ENCODE peak calls at places on chromosomes 12 and 14, in seven cellular contexts. One of them, this sample, is unnamed.

GRCh38 chr14:21233457-21234076 is 35.7 kb downstream of the HNRNPC start:
- DNase-seq in mucosa of descending colon: no peak
- DNase-seq in WTC11: no peak
- DNase-seq in RPMI8226: no peak
- DNase-seq in CD4-positive, alpha-beta T cell: no peak
- DNase-seq in anterior cingulate cortex: no peak
- DNase-seq in NCI-H1092: no peak
- DNase-seq in this sample: no peak

GRCh38 chr14:71686677-71687076 is 245.6 kb upstream of the RGS6 start:
- DNase-seq in mucosa of descending colon: no peak
- DNase-seq in WTC11: no peak
- DNase-seq in RPMI8226: no peak
- DNase-seq in CD4-positive, alpha-beta T cell: no peak
- DNase-seq in anterior cingulate cortex: no peak
- DNase-seq in NCI-H1092: no peak
- DNase-seq in this sample: no peak

GRCh38 chr12:115944851-115945496 is 332.5 kb downstream of the MED13L start:
- DNase-seq in mucosa of descending colon: no peak
- DNase-seq in WTC11: no peak
- DNase-seq in RPMI8226: no peak
- DNase-seq in CD4-positive, alpha-beta T cell: no peak
- DNase-seq in anterior cingulate cortex: no peak
- DNase-seq in NCI-H1092: no peak
- DNase-seq in this sample: no peak

GRCh38 chr12:48192861-48193260 is 9.4 kb downstream of the CCDC184 start:
- DNase-seq in mucosa of descending colon: no peak
- DNase-seq in WTC11: no peak
- DNase-seq in RPMI8226: no peak
- DNase-seq in CD4-positive, alpha-beta T cell: no peak
- DNase-seq in anterior cingulate cortex: no peak
- DNase-seq in NCI-H1092: no peak
- DNase-seq in this sample: no peak

GRCh38 chr14:29548948-29549370 is 378.7 kb downstream of the PRKD1 start:
- DNase-seq in mucosa of descending colon: no peak
- DNase-seq in WTC11: no peak
- DNase-seq in RPMI8226: peak
- DNase-seq in CD4-positive, alpha-beta T cell: no peak
- DNase-seq in anterior cingulate cortex: no peak
- DNase-seq in NCI-H1092: peak
- DNase-seq in this sample: peak

GRCh38 chr12:53198470-53199110 is 8.5 kb downstream of the ITGB7 start:
- DNase-seq in mucosa of descending colon: no peak
- DNase-seq in WTC11: no peak
- DNase-seq in RPMI8226: no peak
- DNase-seq in CD4-positive, alpha-beta T cell: no peak
- DNase-seq in anterior cingulate cortex: no peak
- DNase-seq in NCI-H1092: no peak
- DNase-seq in this sample: no peak

GRCh38 chr12:97169922-97170321 is 262.9 kb downstream of the NEDD1 start:
- DNase-seq in mucosa of descending colon: no peak
- DNase-seq in WTC11: no peak
- DNase-seq in RPMI8226: no peak
- DNase-seq in CD4-positive, alpha-beta T cell: no peak
- DNase-seq in anterior cingulate cortex: no peak
- DNase-seq in NCI-H1092: no peak
- DNase-seq in this sample: no peak

GRCh38 chr12:3882896-3883564 is 9.8 kb upstream of the PARP11 start:
- DNase-seq in mucosa of descending colon: no peak
- DNase-seq in WTC11: no peak
- DNase-seq in RPMI8226: peak
- DNase-seq in CD4-positive, alpha-beta T cell: no peak
- DNase-seq in anterior cingulate cortex: no peak
- DNase-seq in NCI-H1092: no peak
- DNase-seq in this sample: peak

GRCh38 chr12:78683031-78683430 is 181.5 kb upstream of the SYT1 start:
- DNase-seq in mucosa of descending colon: no peak
- DNase-seq in WTC11: no peak
- DNase-seq in RPMI8226: no peak
- DNase-seq in CD4-positive, alpha-beta T cell: no peak
- DNase-seq in anterior cingulate cortex: no peak
- DNase-seq in NCI-H1092: no peak
- DNase-seq in this sample: no peak

GRCh38 chr14:29222671-29223268 is 456.2 kb downstream of the FOXG1 start:
- DNase-seq in mucosa of descending colon: no peak
- DNase-seq in WTC11: peak
- DNase-seq in RPMI8226: peak
- DNase-seq in CD4-positive, alpha-beta T cell: no peak
- DNase-seq in anterior cingulate cortex: no peak
- DNase-seq in NCI-H1092: peak
- DNase-seq in this sample: peak

GRCh38 chr12:1875608-1876007 is 42.8 kb downstream of the CACNA2D4 start:
- DNase-seq in mucosa of descending colon: no peak
- DNase-seq in WTC11: no peak
- DNase-seq in RPMI8226: no peak
- DNase-seq in CD4-positive, alpha-beta T cell: no peak
- DNase-seq in anterior cingulate cortex: no peak
- DNase-seq in NCI-H1092: no peak
- DNase-seq in this sample: no peak

GRCh38 chr12:58920956-58921861 is 905 bp upstream of the LRIG3 start:
- DNase-seq in mucosa of descending colon: no peak
- DNase-seq in WTC11: no peak
- DNase-seq in RPMI8226: no peak
- DNase-seq in CD4-positive, alpha-beta T cell: no peak
- DNase-seq in anterior cingulate cortex: no peak
- DNase-seq in NCI-H1092: no peak
- DNase-seq in this sample: no peak

GRCh38 chr14:55715889-55716288 is 135.9 kb downstream of the KTN1 start:
- DNase-seq in mucosa of descending colon: no peak
- DNase-seq in WTC11: no peak
- DNase-seq in RPMI8226: no peak
- DNase-seq in CD4-positive, alpha-beta T cell: no peak
- DNase-seq in anterior cingulate cortex: no peak
- DNase-seq in NCI-H1092: no peak
- DNase-seq in this sample: no peak

GRCh38 chr12:92729773-92730305 is 27.1 kb downstream of the PLEKHG7 start:
- DNase-seq in mucosa of descending colon: no peak
- DNase-seq in WTC11: no peak
- DNase-seq in RPMI8226: no peak
- DNase-seq in CD4-positive, alpha-beta T cell: no peak
- DNase-seq in anterior cingulate cortex: no peak
- DNase-seq in NCI-H1092: no peak
- DNase-seq in this sample: no peak

GRCh38 chr12:58296818-58297217 is 355.5 kb downstream of the ATP23 start:
- DNase-seq in mucosa of descending colon: no peak
- DNase-seq in WTC11: no peak
- DNase-seq in RPMI8226: no peak
- DNase-seq in CD4-positive, alpha-beta T cell: no peak
- DNase-seq in anterior cingulate cortex: no peak
- DNase-seq in NCI-H1092: no peak
- DNase-seq in this sample: no peak

GRCh38 chr12:121805171-121805687 is 1.4 kb downstream of the SETD1B start:
- DNase-seq in mucosa of descending colon: peak
- DNase-seq in WTC11: no peak
- DNase-seq in RPMI8226: peak
- DNase-seq in CD4-positive, alpha-beta T cell: no peak
- DNase-seq in anterior cingulate cortex: no peak
- DNase-seq in NCI-H1092: no peak
- DNase-seq in this sample: no peak

GRCh38 chr14:34766611-34767010 is 52.2 kb upstream of the CFL2 start:
- DNase-seq in mucosa of descending colon: no peak
- DNase-seq in WTC11: no peak
- DNase-seq in RPMI8226: no peak
- DNase-seq in CD4-positive, alpha-beta T cell: no peak
- DNase-seq in anterior cingulate cortex: no peak
- DNase-seq in NCI-H1092: no peak
- DNase-seq in this sample: no peak

GRCh38 chr12:106586803-106587684 is 4.2 kb downstream of the RFX4 start:
- DNase-seq in mucosa of descending colon: no peak
- DNase-seq in WTC11: peak
- DNase-seq in RPMI8226: no peak
- DNase-seq in CD4-positive, alpha-beta T cell: no peak
- DNase-seq in anterior cingulate cortex: peak
- DNase-seq in NCI-H1092: no peak
- DNase-seq in this sample: no peak

GRCh38 chr14:102493585-102493984 is 16.0 kb downstream of the ANKRD9 start:
- DNase-seq in mucosa of descending colon: peak
- DNase-seq in WTC11: no peak
- DNase-seq in RPMI8226: no peak
- DNase-seq in CD4-positive, alpha-beta T cell: no peak
- DNase-seq in anterior cingulate cortex: no peak
- DNase-seq in NCI-H1092: no peak
- DNase-seq in this sample: no peak

GRCh38 chr12:8156845-8157244 is at the start of gene ZNF705A:
- DNase-seq in mucosa of descending colon: no peak
- DNase-seq in WTC11: no peak
- DNase-seq in RPMI8226: no peak
- DNase-seq in CD4-positive, alpha-beta T cell: no peak
- DNase-seq in anterior cingulate cortex: no peak
- DNase-seq in NCI-H1092: no peak
- DNase-seq in this sample: peak

GRCh38 chr12:5964913-5965900 is 20.1 kb upstream of the ANO2 start:
- DNase-seq in mucosa of descending colon: no peak
- DNase-seq in WTC11: no peak
- DNase-seq in RPMI8226: no peak
- DNase-seq in CD4-positive, alpha-beta T cell: no peak
- DNase-seq in anterior cingulate cortex: no peak
- DNase-seq in NCI-H1092: no peak
- DNase-seq in this sample: no peak

GRCh38 chr12:153080-153746 is 60.7 kb downstream of the SLC6A12 start:
- DNase-seq in mucosa of descending colon: peak
- DNase-seq in WTC11: peak
- DNase-seq in RPMI8226: peak
- DNase-seq in CD4-positive, alpha-beta T cell: peak
- DNase-seq in anterior cingulate cortex: no peak
- DNase-seq in NCI-H1092: peak
- DNase-seq in this sample: peak

GRCh38 chr14:99758121-99758871 is 34.9 kb upstream of the EML1 start:
- DNase-seq in mucosa of descending colon: no peak
- DNase-seq in WTC11: peak
- DNase-seq in RPMI8226: no peak
- DNase-seq in CD4-positive, alpha-beta T cell: no peak
- DNase-seq in anterior cingulate cortex: no peak
- DNase-seq in NCI-H1092: no peak
- DNase-seq in this sample: peak

GRCh38 chr12:6096527-6096926 is 27.9 kb downstream of the VWF start:
- DNase-seq in mucosa of descending colon: no peak
- DNase-seq in WTC11: no peak
- DNase-seq in RPMI8226: no peak
- DNase-seq in CD4-positive, alpha-beta T cell: no peak
- DNase-seq in anterior cingulate cortex: no peak
- DNase-seq in NCI-H1092: no peak
- DNase-seq in this sample: no peak

GRCh38 chr12:51548241-51548640 is 42.8 kb upstream of the SCN8A start:
- DNase-seq in mucosa of descending colon: no peak
- DNase-seq in WTC11: no peak
- DNase-seq in RPMI8226: no peak
- DNase-seq in CD4-positive, alpha-beta T cell: no peak
- DNase-seq in anterior cingulate cortex: no peak
- DNase-seq in NCI-H1092: no peak
- DNase-seq in this sample: no peak

GRCh38 chr12:53059434-53060063 is 9.7 kb downstream of the TNS2 start:
- DNase-seq in mucosa of descending colon: peak
- DNase-seq in WTC11: no peak
- DNase-seq in RPMI8226: no peak
- DNase-seq in CD4-positive, alpha-beta T cell: no peak
- DNase-seq in anterior cingulate cortex: no peak
- DNase-seq in NCI-H1092: no peak
- DNase-seq in this sample: no peak

GRCh38 chr12:66947119-66947518 is 268.2 kb upstream of the GRIP1 start:
- DNase-seq in mucosa of descending colon: no peak
- DNase-seq in WTC11: no peak
- DNase-seq in RPMI8226: no peak
- DNase-seq in CD4-positive, alpha-beta T cell: no peak
- DNase-seq in anterior cingulate cortex: no peak
- DNase-seq in NCI-H1092: no peak
- DNase-seq in this sample: no peak

GRCh38 chr14:101004954-101005353 is 101.4 kb upstream of the RTL1 start:
- DNase-seq in mucosa of descending colon: no peak
- DNase-seq in WTC11: no peak
- DNase-seq in RPMI8226: no peak
- DNase-seq in CD4-positive, alpha-beta T cell: no peak
- DNase-seq in anterior cingulate cortex: no peak
- DNase-seq in NCI-H1092: peak
- DNase-seq in this sample: no peak

GRCh38 chr12:47077206-47078085 is 2.0 kb upstream of the PCED1B start:
- DNase-seq in mucosa of descending colon: no peak
- DNase-seq in WTC11: no peak
- DNase-seq in RPMI8226: no peak
- DNase-seq in CD4-positive, alpha-beta T cell: no peak
- DNase-seq in anterior cingulate cortex: no peak
- DNase-seq in NCI-H1092: no peak
- DNase-seq in this sample: no peak

GRCh38 chr14:32230181-32230580 is 27.1 kb upstream of the RNU6-8 start:
- DNase-seq in mucosa of descending colon: no peak
- DNase-seq in WTC11: no peak
- DNase-seq in RPMI8226: no peak
- DNase-seq in CD4-positive, alpha-beta T cell: no peak
- DNase-seq in anterior cingulate cortex: no peak
- DNase-seq in NCI-H1092: no peak
- DNase-seq in this sample: no peak

GRCh38 chr12:90945070-90945649 is 9.8 kb downstream of the CCER1 start:
- DNase-seq in mucosa of descending colon: no peak
- DNase-seq in WTC11: no peak
- DNase-seq in RPMI8226: peak
- DNase-seq in CD4-positive, alpha-beta T cell: no peak
- DNase-seq in anterior cingulate cortex: no peak
- DNase-seq in NCI-H1092: peak
- DNase-seq in this sample: peak

GRCh38 chr12:67019070-67019469 is 250.1 kb upstream of the CAND1 start:
- DNase-seq in mucosa of descending colon: no peak
- DNase-seq in WTC11: no peak
- DNase-seq in RPMI8226: peak
- DNase-seq in CD4-positive, alpha-beta T cell: no peak
- DNase-seq in anterior cingulate cortex: no peak
- DNase-seq in NCI-H1092: peak
- DNase-seq in this sample: no peak

GRCh38 chr14:38389666-38390065 is 133.8 kb upstream of the CLEC14A start:
- DNase-seq in mucosa of descending colon: no peak
- DNase-seq in WTC11: no peak
- DNase-seq in RPMI8226: no peak
- DNase-seq in CD4-positive, alpha-beta T cell: no peak
- DNase-seq in anterior cingulate cortex: no peak
- DNase-seq in NCI-H1092: no peak
- DNase-seq in this sample: no peak

GRCh38 chr12:388547-389137 is 478 bp downstream of the KDM5A start:
- DNase-seq in mucosa of descending colon: no peak
- DNase-seq in WTC11: peak
- DNase-seq in RPMI8226: peak
- DNase-seq in CD4-positive, alpha-beta T cell: peak
- DNase-seq in anterior cingulate cortex: no peak
- DNase-seq in NCI-H1092: no peak
- DNase-seq in this sample: no peak

GRCh38 chr14:28759658-28760313 is 6.8 kb upstream of the FOXG1 start:
- DNase-seq in mucosa of descending colon: no peak
- DNase-seq in WTC11: peak
- DNase-seq in RPMI8226: no peak
- DNase-seq in CD4-positive, alpha-beta T cell: no peak
- DNase-seq in anterior cingulate cortex: no peak
- DNase-seq in NCI-H1092: no peak
- DNase-seq in this sample: peak

GRCh38 chr12:9763025-9763424 is 2.3 kb upstream of the CD69 start:
- DNase-seq in mucosa of descending colon: no peak
- DNase-seq in WTC11: no peak
- DNase-seq in RPMI8226: no peak
- DNase-seq in CD4-positive, alpha-beta T cell: no peak
- DNase-seq in anterior cingulate cortex: no peak
- DNase-seq in NCI-H1092: no peak
- DNase-seq in this sample: no peak

GRCh38 chr14:50608302-50608851 is 48.4 kb downstream of the ATL1 start:
- DNase-seq in mucosa of descending colon: no peak
- DNase-seq in WTC11: no peak
- DNase-seq in RPMI8226: no peak
- DNase-seq in CD4-positive, alpha-beta T cell: no peak
- DNase-seq in anterior cingulate cortex: no peak
- DNase-seq in NCI-H1092: no peak
- DNase-seq in this sample: no peak

GRCh38 chr12:111405856-111406473 is at the start of gene SH2B3:
- DNase-seq in mucosa of descending colon: no peak
- DNase-seq in WTC11: no peak
- DNase-seq in RPMI8226: no peak
- DNase-seq in CD4-positive, alpha-beta T cell: no peak
- DNase-seq in anterior cingulate cortex: no peak
- DNase-seq in NCI-H1092: no peak
- DNase-seq in this sample: no peak